ENCODE peak calls at places on chromosomes 5 and 9, in five cellular contexts. U is body of pancreas, N is pancreas, F is tibial artery, P is psoas muscle. T is an unnamed sample.

GRCh38 chr9:88988796-88989641 is 2.2 kb upstream of the S1PR3 start:
- DNase-seq in U (no peak), N (no peak), F (peak; percentile 17), P (no peak), T (no peak)

GRCh38 chr9:4077499-4078102 is 222.3 kb downstream of the GLIS3 start:
- DNase-seq in U (peak; percentile 45), N (peak; percentile 38), F (peak; percentile 90), P (peak; percentile 80), T (peak; percentile 65)

GRCh38 chr9:34688329-34689161 is 2.5 kb downstream of the CCL19 start:
- DNase-seq in U (no peak), N (no peak), F (no peak), P (no peak), T (no peak)

GRCh38 chr9:119216891-119217290 is 152.3 kb downstream of the BRINP1 start:
- DNase-seq in U (no peak), N (no peak), F (peak; percentile 50), P (peak; percentile 56), T (no peak)

GRCh38 chr5:10913846-10914245 is 152.8 kb upstream of the DAP start:
- DNase-seq in U (peak; percentile 23), N (peak; percentile 31), F (no peak), P (no peak), T (peak; percentile 25)

GRCh38 chr5:134969166-134969565 is 1.5 kb downstream of the CATSPER3 start:
- DNase-seq in U (no peak), N (no peak), F (no peak), P (no peak), T (no peak)

GRCh38 chr9:87479801-87480201 is 17.9 kb upstream of the DAPK1 start:
- DNase-seq in U (no peak), N (no peak), F (peak; percentile 38), P (no peak), T (no peak)

GRCh38 chr5:58122157-58122556 is 337.7 kb downstream of the PLK2 start:
- DNase-seq in U (no peak), N (no peak), F (no peak), P (no peak), T (no peak)

DNA sequence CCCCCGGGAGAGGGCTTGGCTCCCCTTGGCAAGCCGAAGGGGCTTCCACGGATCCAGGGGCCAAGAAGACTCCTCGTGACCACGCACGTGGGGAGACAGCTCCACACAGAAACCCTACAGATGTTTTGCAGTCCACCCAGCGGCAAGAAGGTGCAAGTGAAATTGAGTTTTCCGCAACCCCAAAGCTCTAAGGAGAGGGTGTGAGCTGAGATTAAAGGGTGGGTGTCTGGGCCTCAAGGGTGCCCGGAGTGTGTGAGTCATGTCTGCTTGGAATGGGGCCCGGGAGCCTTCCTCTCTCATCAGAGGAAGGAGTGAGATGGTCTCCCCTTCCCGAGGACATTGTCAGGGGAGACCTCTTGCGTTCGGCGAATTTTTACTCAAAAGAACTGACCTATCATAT is 79.1 kb downstream of the OLFM1 start:
- DNase-seq in U (no peak), N (no peak), F (no peak), P (no peak), T (no peak)
- H3K27me3 ChIP-seq in U (no peaks in the 10 kb centered on the region), N (no peaks in the 10 kb centered on the region), F (peaks cover 65% of the 10 kb centered on the region), P (peaks cover 79% of the 10 kb centered on the region), T (no peaks in the 10 kb centered on the region)

GRCh38 chr5:76460104-76460503 is 57.0 kb downstream of the IQGAP2 start:
- DNase-seq in U (no peak), N (no peak), F (no peak), P (no peak), T (no peak)
- H3K27ac ChIP-seq in U (no peak overlapping the region), N (no peak overlapping the region), F (no peak overlapping the region), P (no peak overlapping the region), T (no peak overlapping the region)

GRCh38 chr9:86408121-86408520 is 53.9 kb upstream of the TUT7 start:
- DNase-seq in U (no peak), N (no peak), F (no peak), P (no peak), T (no peak)
- H3K27me3 ChIP-seq in U (no peaks in the 10 kb centered on the region), N (no peaks in the 10 kb centered on the region), F (peaks cover 4% of the 10 kb centered on the region), P (no peaks in the 10 kb centered on the region), T (no peaks in the 10 kb centered on the region)

GRCh38 chr9:114450181-114450580 is 55.1 kb downstream of the WHRN start:
- DNase-seq in U (no peak), N (no peak), F (no peak), P (no peak), T (no peak)

GRCh38 chr9:114451707-114452031 is 53.6 kb downstream of the WHRN start:
- DNase-seq in U (no peak), N (no peak), F (no peak), P (no peak), T (no peak)

GRCh38 chr9:114450833-114451706 is 54.2 kb downstream of the WHRN start:
- DNase-seq in U (no peak), N (peak; percentile 30), F (no peak), P (no peak), T (no peak)

GRCh38 chr9:114454652-114455051 is 50.6 kb downstream of the WHRN start:
- DNase-seq in U (no peak), N (no peak), F (no peak), P (no peak), T (peak; percentile 11)

GRCh38 chr9:114452219-114453169 is 52.8 kb downstream of the WHRN start:
- DNase-seq in U (no peak), N (no peak), F (no peak), P (no peak), T (peak; percentile 42)
- H3K27ac ChIP-seq in U (no peak overlapping the region), N (no peak overlapping the region), F (no peak overlapping the region), P (no peak overlapping the region), T (peak overlapping the region; percentile 3)

DNA sequence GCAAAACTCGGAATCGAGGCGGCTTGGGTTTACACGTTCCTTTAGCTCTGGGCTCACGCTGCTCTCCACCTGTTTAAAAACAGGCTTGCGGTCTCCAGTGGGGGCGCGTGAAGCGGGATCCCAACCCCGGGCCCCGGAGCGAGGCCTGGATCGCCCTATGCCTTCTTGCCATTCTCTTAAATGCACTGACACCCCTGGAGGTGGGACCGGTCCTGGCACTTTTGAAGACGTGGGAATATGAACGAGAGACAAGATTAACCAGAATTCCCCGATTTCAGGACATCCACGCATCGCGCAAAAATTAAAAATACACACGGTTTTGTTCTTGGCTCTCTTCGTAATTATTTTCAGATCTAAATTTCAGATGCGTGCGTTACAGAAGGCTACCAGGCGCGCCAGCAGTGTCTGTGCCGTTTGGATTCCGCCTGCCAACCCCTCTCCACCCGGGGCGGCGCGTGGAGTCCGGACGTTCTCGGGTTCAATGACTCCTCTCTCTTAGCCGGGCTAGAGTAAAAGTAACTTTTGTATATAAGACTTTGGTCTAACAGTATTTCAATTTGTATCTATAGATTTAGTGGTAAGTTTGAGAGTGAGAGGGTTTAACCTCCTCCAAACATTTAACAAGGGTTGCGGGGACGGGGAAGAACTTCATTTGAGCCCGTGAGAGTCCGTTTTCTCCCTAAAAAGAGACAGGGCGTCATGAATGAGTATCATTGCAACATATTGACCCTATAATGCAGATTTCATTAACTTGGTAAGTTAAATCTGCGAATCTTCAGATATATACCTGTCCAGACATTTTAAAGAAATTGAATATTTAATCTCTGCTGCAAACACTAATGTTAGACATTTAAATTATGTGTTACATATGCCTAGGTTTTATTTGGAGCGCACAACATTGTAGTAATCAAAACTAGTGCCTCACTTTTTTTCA is 3.8 kb downstream of the FOXD1 start:
- DNase-seq in U (no peak), N (no peak), F (no peak), P (no peak), T (no peak)
- H3K27me3 ChIP-seq in U (peaks cover 9% of the 10 kb centered on the region), N (peaks cover 79% of the 10 kb centered on the region), F (peaks cover 89% of the 10 kb centered on the region), P (peaks cover 92% of the 10 kb centered on the region), T (peaks cover 21% of the 10 kb centered on the region)

DNA sequence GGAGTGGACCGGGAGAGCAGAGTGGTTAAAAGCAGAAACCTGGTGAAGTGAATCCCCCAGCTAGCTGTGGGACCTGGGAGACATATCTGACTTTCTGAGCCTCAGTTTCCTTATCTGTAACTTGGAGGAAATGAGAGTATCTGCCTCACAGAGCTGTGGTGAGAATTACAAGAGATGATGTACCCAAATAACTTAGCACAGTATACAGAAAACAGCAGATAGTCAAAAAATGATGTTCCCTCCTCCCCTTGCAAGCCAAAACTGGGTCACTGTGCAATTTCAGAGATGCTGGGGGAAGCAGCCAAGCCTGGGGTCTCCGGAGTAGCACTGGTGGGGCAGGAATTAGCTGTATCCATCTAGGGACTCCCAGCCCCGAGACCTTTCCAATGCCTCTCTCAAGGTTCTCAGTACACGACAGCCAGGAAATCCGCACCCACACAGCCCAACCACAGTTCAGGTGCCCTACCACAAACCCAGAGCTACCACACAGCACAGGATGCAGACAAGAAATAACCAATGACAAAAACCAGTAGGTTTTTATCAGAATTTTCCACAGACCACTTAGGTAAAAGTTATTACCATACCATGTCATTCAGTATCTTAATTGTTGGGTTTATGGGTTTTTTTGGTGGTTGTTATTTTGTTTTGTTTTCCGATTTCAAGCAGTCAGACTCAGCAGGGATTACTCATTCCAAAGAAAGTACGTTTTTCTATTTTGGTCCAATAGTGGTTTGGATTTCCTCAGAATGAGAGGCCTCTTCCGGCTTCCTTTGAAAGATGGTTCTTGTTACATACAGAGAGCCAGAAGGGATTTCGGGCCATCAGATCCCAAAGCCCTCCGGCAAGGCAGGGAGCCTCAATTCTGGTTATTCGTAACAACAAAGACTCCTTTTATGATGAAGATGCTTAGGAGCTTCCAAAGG is 4.9 kb upstream of the HRH2 start:
- DNase-seq in U (no peak), N (no peak), F (no peak), P (no peak), T (no peak)
- H3K27ac ChIP-seq in U (no peak overlapping the region), N (no peak overlapping the region), F (peak overlapping the region; percentile 15), P (no peak overlapping the region), T (no peak overlapping the region)

GRCh38 chr5:51378415-51378777 is 4.9 kb upstream of the ISL1 start:
- DNase-seq in U (no peak), N (no peak), F (no peak), P (no peak), T (no peak)

GRCh38 chr5:51378778-51379652 is 4.2 kb upstream of the ISL1 start:
- DNase-seq in U (peak; percentile 12), N (no peak), F (no peak), P (no peak), T (no peak)

GRCh38 chr5:51377151-51378060 is 5.8 kb upstream of the ISL1 start:
- DNase-seq in U (no peak), N (no peak), F (no peak), P (no peak), T (no peak)

GRCh38 chr5:51376504-51376903 is 6.7 kb upstream of the ISL1 start:
- DNase-seq in U (no peak), N (no peak), F (no peak), P (no peak), T (no peak)

DNA sequence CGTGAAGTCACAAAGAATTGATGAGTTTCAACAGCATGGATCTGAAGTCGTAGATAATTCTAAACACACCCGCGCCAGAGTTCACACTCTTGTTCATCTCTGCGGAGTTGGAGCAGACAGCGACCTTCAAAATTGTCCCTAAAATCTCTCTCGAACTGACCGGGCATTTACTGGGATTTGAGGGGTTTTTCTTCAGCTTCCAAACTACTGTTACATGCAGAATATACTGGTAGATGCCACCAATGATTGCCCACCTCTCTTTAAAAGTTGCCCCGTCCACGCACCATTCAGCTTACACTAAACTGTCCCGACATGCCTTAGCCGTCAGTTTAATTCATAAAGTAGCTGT is 5.2 kb upstream of the ISL1 start:
- DNase-seq in U (no peak), N (no peak), F (no peak), P (no peak), T (no peak)
- H3K27me3 ChIP-seq in U (peaks cover 11% of the 10 kb centered on the region), N (peaks cover 62% of the 10 kb centered on the region), F (peaks cover 67% of the 10 kb centered on the region), P (peaks cover 54% of the 10 kb centered on the region), T (peaks cover 39% of the 10 kb centered on the region)